ENCODE peak calls at places on chromosomes 13 and 19, in five cellular contexts. Z, P, G, M and C are unnamed samples. For H3K9me3 and H3K4me1, the result is how much of the 10 kb centered on the place peaks cover.

GRCh38 chr13:33034897-33035296 is 18.7 kb downstream of the KL start:
- DNase-seq in Z (no peak), P (no peak), G (no peak), M (no peak), C (no peak)

GRCh38 chr19:10552596-10553053 is 8.9 kb downstream of the ATG4D start:
- DNase-seq in Z (peak), P (peak), G (peak), M (peak), C (peak)

GRCh38 chr13:80753951-80754350 is 413.0 kb upstream of the SPRY2 start:
- DNase-seq in Z (no peak), P (no peak), G (no peak), M (no peak), C (no peak)

GRCh38 chr13:34419025-34419424 is 523.0 kb upstream of the NBEA start:
- DNase-seq in Z (no peak), P (no peak), G (no peak), M (no peak), C (no peak)

GRCh38 chr19:18674616-18675015 is 8.9 kb upstream of the CRTC1 start:
- DNase-seq in Z (no peak), P (no peak), G (no peak), M (no peak), C (no peak)

GRCh38 chr13:33678084-33678483 is 139.9 kb upstream of the RFC3 start:
- DNase-seq in Z (no peak), P (no peak), G (no peak), M (no peak), C (no peak)

GRCh38 chr13:47109028-47109427 is 212.2 kb upstream of the HTR2A start:
- DNase-seq in Z (no peak), P (no peak), G (no peak), M (no peak), C (no peak)

GRCh38 chr19:52991021-52991420 is 22.7 kb upstream of the ERVV-1 start:
- DNase-seq in Z (no peak), P (no peak), G (no peak), M (no peak), C (no peak)

GRCh38 chr13:77184455-77184854 is 142.4 kb downstream of the MYCBP2 start:
- DNase-seq in Z (no peak), P (no peak), G (no peak), M (no peak), C (no peak)

GRCh38 chr13:45411226-45411625 is 6.9 kb downstream of the SLC25A30 start:
- DNase-seq in Z (no peak), P (no peak), G (no peak), M (no peak), C (no peak)

GRCh38 chr19:1295169-1296012 is 9.7 kb downstream of the EFNA2 start:
- DNase-seq in Z (no peak), P (peak), G (no peak), M (peak), C (no peak)

GRCh38 chr13:101473458-101473857 is 21.0 kb downstream of the ITGBL1 start:
- DNase-seq in Z (no peak), P (peak), G (no peak), M (no peak), C (no peak)

DNA sequence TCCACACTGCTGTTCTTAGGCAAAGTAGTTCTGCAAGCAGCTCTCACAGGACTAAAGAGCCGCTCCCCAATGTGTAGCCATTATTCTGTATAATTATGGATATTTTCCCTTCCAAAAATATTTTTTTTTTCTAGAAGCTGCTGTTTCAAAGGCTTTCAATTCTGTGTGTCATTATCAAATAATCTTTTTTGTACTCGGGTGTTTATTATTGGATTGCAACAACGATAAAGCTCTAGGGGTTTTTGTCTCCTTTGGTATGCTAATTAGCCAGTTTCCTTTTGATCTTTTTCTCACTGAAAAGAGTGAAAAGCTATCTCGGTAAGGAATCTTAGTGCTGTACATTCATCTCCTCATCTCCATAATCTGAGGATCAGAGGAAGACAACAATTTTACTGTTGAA is 136.6 kb downstream of the OLFM4 start:
- DNase-seq in Z (no peak), P (no peak), G (no peak), M (no peak), C (peak)
- H3K9me3 ChIP-seq in Z (under half), P (under half), G (under half), M (under half), C (under half)

GRCh38 chr13:65416784-65417183 is 1813.4 kb downstream of the PCDH9 start:
- DNase-seq in Z (no peak), P (no peak), G (no peak), M (no peak), C (no peak)

GRCh38 chr13:65414187-65414586 is 1815.9 kb downstream of the PCDH9 start:
- DNase-seq in Z (no peak), P (no peak), G (no peak), M (no peak), C (no peak)

DNA sequence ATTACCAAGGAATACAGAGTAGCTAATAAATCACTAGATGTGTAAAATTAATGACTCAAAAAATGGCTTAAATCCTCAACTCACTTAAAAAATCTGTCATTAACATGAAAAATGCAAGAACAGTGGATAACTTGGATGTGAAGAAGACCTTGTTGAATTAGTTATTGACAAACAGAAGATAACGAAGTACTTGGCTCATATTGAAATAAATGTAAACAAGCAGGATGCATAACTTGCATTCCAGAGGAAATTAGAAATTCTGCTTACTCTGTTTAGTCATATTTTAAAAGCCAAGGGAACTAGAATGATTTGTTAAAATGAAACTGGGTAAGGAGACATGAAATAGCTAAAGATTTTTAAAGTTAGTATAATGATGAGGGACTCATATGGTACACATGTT is 1812.2 kb downstream of the PCDH9 start:
- DNase-seq in Z (no peak), P (peak), G (no peak), M (no peak), C (no peak)
- H3K4me1 ChIP-seq in Z (under half), P (under half), G (under half), M (under half), C (under half)

GRCh38 chr19:31445406-31445805 is 96.2 kb upstream of the TSHZ3 start:
- DNase-seq in Z (no peak), P (no peak), G (no peak), M (no peak), C (no peak)
- H3K9me3 ChIP-seq in Z (under half), P (under half), G (under half), M (under half), C (under half)

GRCh38 chr13:59684105-59684504 is 479.6 kb downstream of the DIAPH3 start:
- DNase-seq in Z (no peak), P (no peak), G (no peak), M (no peak), C (peak)
- H3K4me1 ChIP-seq in Z (under half), P (under half), G (under half), M (under half), C (under half)

DNA sequence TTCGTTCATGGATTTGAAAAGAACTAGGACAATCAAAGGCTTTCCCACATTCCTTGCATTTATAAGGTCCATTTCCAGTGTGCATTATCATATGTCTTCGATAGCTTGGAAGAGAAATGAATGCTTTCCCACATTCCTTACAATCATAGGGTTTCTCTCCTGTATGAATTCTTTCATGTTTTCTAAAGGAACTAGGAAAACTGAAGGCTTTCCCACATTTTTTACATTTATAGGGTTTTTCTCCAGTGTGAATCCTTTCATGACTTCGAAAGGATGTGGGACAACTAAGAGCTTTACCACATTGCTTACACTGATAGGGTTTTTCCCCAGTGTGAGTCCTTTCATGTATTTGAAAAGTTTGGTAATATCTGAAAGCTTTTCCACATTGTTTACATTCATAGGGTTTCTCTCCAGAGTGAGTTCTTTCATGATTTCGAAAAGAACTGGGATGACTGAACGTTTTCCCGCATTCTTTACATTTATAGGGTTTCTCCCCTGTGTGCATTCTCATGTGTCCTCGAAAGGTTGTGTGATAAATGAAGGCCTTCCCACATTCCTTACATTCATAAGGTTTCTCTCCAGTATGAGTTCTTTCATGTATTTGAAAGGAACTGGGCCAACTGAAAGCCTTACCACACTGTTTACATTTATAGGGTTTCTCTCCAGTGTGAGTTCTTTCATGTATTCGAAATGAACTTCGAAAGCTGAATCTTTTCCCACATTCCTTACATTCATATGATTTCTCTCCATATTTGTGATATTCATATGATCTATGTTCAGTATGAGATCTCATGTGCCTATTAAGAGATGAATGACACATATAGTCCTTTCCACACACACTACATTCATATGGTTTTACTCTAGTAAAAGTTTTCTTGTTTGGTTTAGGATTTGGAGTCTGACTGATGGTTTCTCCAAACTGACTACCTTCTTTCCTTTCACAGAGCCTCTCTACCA is 19.6 kb downstream of the ZNF709 start:
- DNase-seq in Z (no peak), P (no peak), G (no peak), M (no peak), C (no peak)
- H3K9me3 ChIP-seq in Z (under half), P (half or more), G (under half), M (half or more), C (under half)

GRCh38 chr13:111281751-111282311 is 38.6 kb upstream of the TEX29 start:
- DNase-seq in Z (no peak), P (peak), G (no peak), M (no peak), C (no peak)

GRCh38 chr13:111278711-111279110 is 41.7 kb upstream of the TEX29 start:
- DNase-seq in Z (no peak), P (no peak), G (no peak), M (peak), C (no peak)

GRCh38 chr13:111279253-111279652 is 41.2 kb upstream of the TEX29 start:
- DNase-seq in Z (no peak), P (no peak), G (no peak), M (no peak), C (no peak)

GRCh38 chr13:111280666-111281577 is 39.5 kb upstream of the TEX29 start:
- DNase-seq in Z (no peak), P (peak), G (no peak), M (no peak), C (no peak)

DNA sequence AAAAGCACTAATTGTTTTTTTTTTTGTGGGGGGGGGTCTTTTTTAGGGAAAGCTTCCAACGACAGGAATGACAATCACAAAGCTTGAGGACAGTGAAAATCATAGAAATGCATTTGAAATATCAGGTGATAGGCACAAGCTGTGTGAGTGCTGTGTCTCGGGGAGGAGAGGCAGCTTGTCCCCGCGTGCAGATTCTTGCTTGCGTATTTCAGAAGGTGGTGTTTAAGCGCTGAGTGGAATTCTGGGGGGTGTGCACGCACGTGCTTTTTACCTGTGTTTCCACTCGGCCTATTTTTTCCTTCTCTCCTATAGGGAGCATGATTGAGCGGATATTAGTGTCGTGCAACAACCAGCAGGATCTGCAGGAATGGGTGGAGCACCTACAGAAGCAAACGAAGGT is 40.2 kb upstream of the TEX29 start:
- DNase-seq in Z (no peak), P (no peak), G (no peak), M (peak), C (no peak)
- H3K4me1 ChIP-seq in Z (under half), P (under half), G (under half), M (under half), C (under half)

GRCh38 chr19:34744896-34745690 is 11.1 kb downstream of the ZNF181 start:
- DNase-seq in Z (no peak), P (no peak), G (no peak), M (no peak), C (no peak)
- H3K9me3 ChIP-seq in Z (half or more), P (half or more), G (under half), M (under half), C (under half)

DNA sequence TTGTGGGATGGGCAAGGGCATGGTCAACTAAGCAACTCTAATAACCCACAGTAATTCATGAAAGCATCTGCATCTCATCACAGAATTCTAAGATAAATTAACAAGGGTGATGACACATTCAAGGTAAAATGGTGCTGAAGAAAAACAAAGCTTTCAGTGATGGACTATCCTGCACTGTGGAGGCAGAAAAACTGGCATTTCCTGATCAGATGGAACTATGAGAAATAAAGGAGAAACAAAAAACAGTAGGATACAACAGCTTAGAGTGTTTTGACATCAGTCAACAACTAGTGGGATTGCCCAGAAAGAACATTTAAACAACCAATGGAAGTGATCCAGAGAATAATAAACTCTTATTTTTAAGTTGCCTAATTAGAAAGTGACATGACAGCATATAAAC is 327.0 kb downstream of the KLF5 start:
- DNase-seq in Z (no peak), P (no peak), G (no peak), M (no peak), C (no peak)
- H3K4me1 ChIP-seq in Z (under half), P (under half), G (under half), M (under half), C (under half)